ENCODE peak calls at places on chromosomes 12 and 14, in five cellular contexts. I is cerebellum, K is AG09319, Z is HuH-7.5, U is HT1080. M is an unnamed sample.

GRCh38 chr14:61561657-61562276 is 133.5 kb upstream of the HIF1A start:
- DNase-seq in I (no peak), K (peak; percentile 95), Z (peak; percentile 65), U (peak; percentile 100), M (peak; percentile 80)

GRCh38 chr12:5908251-5908650 is 36.8 kb downstream of the ANO2 start:
- DNase-seq in I (no peak), K (no peak), Z (no peak), U (no peak), M (no peak)

GRCh38 chr14:69682607-69683263 is 71.3 kb downstream of the SUSD6 start:
- DNase-seq in I (no peak), K (no peak), Z (no peak), U (no peak), M (no peak)

GRCh38 chr12:12559699-12560296 is 2.9 kb downstream of the DUSP16 start:
- DNase-seq in I (no peak), K (no peak), Z (no peak), U (no peak), M (no peak)

GRCh38 chr14:105216490-105217247 is 31.7 kb upstream of the BTBD6 start:
- DNase-seq in I (no peak), K (no peak), Z (no peak), U (no peak), M (no peak)

GRCh38 chr12:96812153-96812552 is 94.9 kb upstream of the NEDD1 start:
- DNase-seq in I (no peak), K (no peak), Z (no peak), U (no peak), M (no peak)

GRCh38 chr12:33944703-33945437 is 77.4 kb upstream of the ALG10 start:
- DNase-seq in I (no peak), K (no peak), Z (no peak), U (no peak), M (no peak)

GRCh38 chr14:90610641-90611040 is 205.6 kb downstream of the TTC7B start:
- DNase-seq in I (no peak), K (no peak), Z (no peak), U (no peak), M (no peak)

GRCh38 chr12:85569261-85569660 is 266.9 kb downstream of the RASSF9 start:
- DNase-seq in I (no peak), K (no peak), Z (no peak), U (no peak), M (no peak)

GRCh38 chr12:132771126-132771838 is 9.7 kb upstream of the ANKLE2 start:
- DNase-seq in I (no peak), K (no peak), Z (no peak), U (no peak), M (no peak)

GRCh38 chr12:124613151-124613585 is 45.8 kb upstream of the NCOR2 start:
- DNase-seq in I (no peak), K (peak; percentile 47), Z (no peak), U (no peak), M (no peak)

M was measured in right cardiac atrium.